ENCODE peak calls at places on chromosome 6, in four cellular contexts. T, E, W and L are unnamed samples.

GRCh38 chr6:166597711-166598440 is 11.4 kb upstream of the RAMACL start:
- DNase-seq in T (no peak), W (no peak), E (no peak), L (no peak)

GRCh38 chr6:22271044-22271443 is 25.8 kb downstream of the PRL start:
- DNase-seq in E (no peak), T (peak; percentile 47), W (no peak), L (no peak)

GRCh38 chr6:25448965-25449538 is 169.9 kb downstream of the CARMIL1 start:
- DNase-seq in T (no peak), W (no peak), E (no peak), L (no peak)

GRCh38 chr6:50091641-50092040 is 41.9 kb upstream of the DEFB112 start:
- DNase-seq in T (no peak), W (peak; percentile 5), E (no peak), L (no peak)

GRCh38 chr6:55198708-55199107 is 24.4 kb downstream of the HCRTR2 start:
- DNase-seq in W (no peak), E (no peak), T (no peak), L (no peak)

GRCh38 chr6:107153061-107153460 is 37.7 kb upstream of the BEND3 start:
- DNase-seq in E (no peak), W (no peak), T (no peak), L (no peak)

GRCh38 chr6:139291813-139292619 is at the start of gene TXLNB:
- DNase-seq in E (no peak), T (peak; percentile 83), W (no peak), L (peak; percentile 15)

GRCh38 chr6:127518212-127518709 is 874 bp downstream of the MTCL3 start:
- DNase-seq in W (no peak), T (no peak), E (no peak), L (no peak)

GRCh38 chr6:12331474-12331873 is 41.3 kb downstream of the EDN1 start:
- DNase-seq in W (peak; percentile 47), T (no peak), E (no peak), L (no peak)

GRCh38 chr6:96836579-96837137 is 619 bp downstream of the GPR63 start:
- DNase-seq in E (peak; percentile 53), T (no peak), W (no peak), L (no peak)

GRCh38 chr6:43862925-43863324 is 92.9 kb downstream of the VEGFA start:
- DNase-seq in W (no peak), E (no peak), T (no peak), L (no peak)

GRCh38 chr6:35499372-35499771 is 2.5 kb upstream of the TEAD3 start:
- DNase-seq in W (no peak), E (no peak), T (no peak), L (no peak)

GRCh38 chr6:35498407-35499045 is 1.6 kb upstream of the TEAD3 start:
- DNase-seq in T (no peak), W (no peak), E (no peak), L (peak; percentile 37)

GRCh38 chr6:35501784-35502183 is 4.9 kb upstream of the TEAD3 start:
- DNase-seq in E (no peak), T (no peak), W (no peak), L (no peak)

GRCh38 chr6:35503534-35503933 is 6.7 kb upstream of the TEAD3 start:
- DNase-seq in E (no peak), T (no peak), W (no peak), L (no peak)

GRCh38 chr6:35500782-35501181 is 3.9 kb upstream of the TEAD3 start:
- DNase-seq in E (no peak), T (no peak), W (peak; percentile 34), L (no peak)
- TF ChIP-seq NR2C2 in E (no peak), T (no peak), W (no peak), L (no peak)

DNA sequence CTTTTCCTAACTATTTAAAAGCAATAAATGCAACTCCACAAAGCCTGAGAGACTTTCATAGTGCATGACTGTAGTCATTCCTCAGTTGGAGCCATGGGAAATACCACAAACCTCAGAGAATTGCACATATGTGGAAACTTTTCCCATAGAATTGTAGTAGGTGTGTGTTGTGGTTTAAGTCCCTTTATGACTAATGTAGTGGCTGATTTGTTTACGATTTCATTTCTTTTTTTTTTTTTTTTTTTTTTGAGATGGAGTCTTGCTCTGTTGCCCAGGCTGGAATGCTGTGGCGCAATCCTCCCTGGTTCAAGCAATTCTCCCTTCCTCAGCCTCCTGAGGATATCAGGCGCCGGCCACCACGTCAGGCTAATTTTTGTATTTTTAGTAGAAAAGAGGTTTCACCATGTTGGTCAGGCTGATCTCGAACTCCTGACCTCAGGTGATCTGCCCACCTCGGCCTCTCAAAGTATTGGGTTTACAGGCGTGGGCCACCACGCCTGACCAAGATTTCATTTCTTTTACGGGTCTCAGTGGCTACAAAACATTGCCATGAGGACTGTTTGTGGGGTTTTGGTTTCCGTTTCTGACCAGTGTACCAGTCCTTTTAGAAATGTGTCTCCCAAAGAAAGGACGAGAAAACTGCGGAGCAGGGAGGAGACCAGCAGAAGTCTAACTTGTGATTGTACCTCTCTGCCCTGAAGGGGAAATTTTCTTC is 212.1 kb upstream of the MARCKS start:
- DNase-seq in E (no peak), W (peak; percentile 31), T (peak; percentile 87), L (no peak)
- TF ChIP-seq USF2 in E (no peak), W (no peak), T (no peak), L (no peak)

DNA sequence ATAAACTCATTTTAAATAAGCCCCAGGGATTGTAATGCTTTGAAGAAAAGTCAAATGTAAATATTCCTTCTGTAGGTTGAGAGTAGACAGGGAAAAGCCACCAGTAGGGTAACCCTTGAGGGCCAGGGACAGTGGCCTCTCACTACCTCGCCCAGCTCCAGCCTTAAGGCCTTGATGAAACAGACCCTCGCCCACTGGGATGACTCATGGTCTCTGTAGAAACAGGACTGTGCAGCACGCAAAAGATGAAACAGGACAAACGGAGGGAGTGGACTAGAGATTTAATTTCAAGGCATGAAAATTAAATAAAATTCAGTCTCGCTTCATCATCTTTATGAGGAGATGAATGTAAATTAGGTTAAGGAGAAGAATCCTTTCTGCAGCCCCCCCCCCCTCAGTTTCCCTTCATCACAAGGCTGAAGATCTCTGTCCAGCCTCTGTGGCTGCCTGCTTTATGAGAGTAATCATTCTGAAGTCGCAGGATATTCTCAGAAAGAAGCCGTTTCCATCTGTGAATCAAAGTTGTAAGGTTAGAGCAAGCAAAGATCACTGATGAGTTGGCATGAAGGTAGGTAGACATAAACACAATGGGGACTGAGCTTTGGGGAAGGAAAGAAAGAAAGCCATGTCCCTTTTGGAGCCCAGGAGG is 60.4 kb downstream of the TMEM200A start:
- DNase-seq in W (no peak), T (no peak), E (no peak), L (no peak)
- TF ChIP-seq NR2C2 in W (no peak), T (no peak), E (no peak), L (no peak)

DNA sequence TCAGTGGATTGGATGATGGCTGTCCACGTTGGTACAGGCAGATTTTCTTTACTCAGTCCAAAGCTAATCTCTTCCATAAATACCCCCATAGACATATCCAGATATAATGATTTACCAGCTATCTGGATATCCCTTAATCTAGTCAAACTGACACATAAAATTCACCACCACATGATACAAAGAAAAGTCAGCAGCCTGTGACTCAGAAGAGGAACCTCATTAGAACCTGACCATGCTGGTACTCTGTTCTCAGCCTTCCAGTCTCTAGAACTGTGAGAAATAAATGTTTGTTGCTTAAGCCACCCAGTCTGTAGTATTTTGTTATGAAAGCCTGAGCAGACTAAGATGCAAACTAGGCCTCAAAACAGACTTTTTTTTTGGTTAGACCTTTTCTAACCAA is 431.3 kb upstream of the RNF217 start:
- DNase-seq in T (no peak), E (no peak), W (no peak), L (no peak)
- TF ChIP-seq USF2 in T (no peak), E (no peak), W (no peak), L (no peak)

DNA sequence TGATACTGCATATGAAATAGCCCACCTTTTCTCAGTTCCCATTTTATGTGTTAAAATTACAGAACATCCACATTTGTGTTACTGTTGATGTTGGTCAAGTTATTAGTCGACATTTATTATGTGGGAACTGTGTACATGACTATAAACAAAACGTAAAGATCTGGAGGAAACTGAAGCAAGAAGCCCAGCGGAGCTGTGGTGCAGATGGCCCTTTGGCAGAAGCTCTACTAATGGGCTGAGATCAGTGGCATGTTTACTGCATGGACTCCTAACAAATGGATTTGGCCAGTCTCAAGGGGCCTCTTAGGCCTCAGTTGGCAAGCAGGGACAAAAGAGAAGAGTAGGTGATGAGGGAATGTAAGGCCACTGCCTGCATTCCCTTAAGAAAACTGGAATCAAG is 282.1 kb upstream of the TCF21 start:
- DNase-seq in T (no peak), E (no peak), W (no peak), L (no peak)
- TF ChIP-seq NR2C2 in T (no peak), E (no peak), W (no peak), L (no peak)

GRCh38 chr6:41658551-41659069 is 20.3 kb downstream of the MDFI start:
- DNase-seq in W (no peak), E (no peak), T (no peak), L (no peak)
- TF ChIP-seq USF2 in W (no peak), E (no peak), T (no peak), L (no peak)